ENCODE peak calls at places on chromosomes 1 and 21, in four cellular contexts. T is HL-60; H is effector memory CD8-positive, alpha-beta T cell; X is stimulated activated CD4-positive, alpha-beta T cell treated with anti-CD3 and anti-CD28 coated beads, Interleukin-12 subunit alpha, Interleukin-12 subunit beta, amount 100 ng/mL, for 4 hours. P is an unnamed sample.

GRCh38 chr1:43438576-43439120 is 15.1 kb downstream of the HYI start:
- DNase-seq in T (no peak), H (no peak), X (no peak), P (no peak)

GRCh38 chr1:181396171-181396670 is 87.1 kb upstream of the CACNA1E start:
- DNase-seq in T (no peak), H (peak), X (peak), P (no peak)

GRCh38 chr1:3313579-3313955 is 140.9 kb upstream of the ARHGEF16 start:
- DNase-seq in T (no peak), H (no peak), X (no peak), P (no peak)

GRCh38 chr21:42153046-42153685 is 65.8 kb upstream of the ABCG1 start:
- DNase-seq in T (no peak), H (no peak), X (no peak), P (no peak)

GRCh38 chr1:50424940-50425375 is 1.7 kb upstream of the DMRTA2 start:
- DNase-seq in T (no peak), H (no peak), X (no peak), P (no peak)

GRCh38 chr1:36951761-36952160 is 82.6 kb downstream of the GRIK3 start:
- DNase-seq in T (no peak), H (no peak), X (no peak), P (no peak)

GRCh38 chr1:35546614-35547013 is 10.6 kb downstream of the KIAA0319L start:
- DNase-seq in T (no peak), H (no peak), X (no peak), P (no peak)

GRCh38 chr1:165152727-165153126 is 203.8 kb downstream of the LMX1A start:
- DNase-seq in T (no peak), H (no peak), X (no peak), P (no peak)

GRCh38 chr1:29180497-29181412 is 945 bp downstream of the SRSF4 start:
- DNase-seq in T (no peak), H (no peak), X (no peak), P (peak)

GRCh38 chr1:19661721-19662228 is 2.9 kb upstream of the HTR6 start:
- DNase-seq in T (no peak), H (peak), X (no peak), P (no peak)

GRCh38 chr1:86756062-86756406 is 51.7 kb downstream of the SH3GLB1 start:
- DNase-seq in T (no peak), H (no peak), X (no peak), P (no peak)

GRCh38 chr1:12124693-12125421 is 41.9 kb upstream of the TNFRSF1B start:
- DNase-seq in T (peak), H (peak), X (peak), P (no peak)

GRCh38 chr1:55893155-55893554 is 678.0 kb upstream of the USP24 start:
- DNase-seq in T (no peak), H (no peak), X (no peak), P (no peak)

GRCh38 chr1:205948000-205948399 is 4.7 kb upstream of the SLC26A9 start:
- DNase-seq in T (no peak), H (no peak), X (no peak), P (no peak)

GRCh38 chr1:225539575-225539974 is 111.7 kb upstream of the LBR start:
- DNase-seq in T (no peak), H (no peak), X (no peak), P (no peak)

GRCh38 chr21:46144464-46145070 is 10.8 kb downstream of the FTCD start:
- DNase-seq in T (no peak), H (no peak), X (no peak), P (no peak)

GRCh38 chr1:60152886-60153285 is 79.3 kb upstream of the C1orf87 start:
- DNase-seq in T (no peak), H (no peak), X (no peak), P (no peak)

GRCh38 chr1:27979151-27979858 is 19.5 kb downstream of the XKR8 start:
- DNase-seq in T (peak), H (peak), X (no peak), P (no peak)

GRCh38 chr1:204730826-204731459 is 45.4 kb upstream of the LRRN2 start:
- DNase-seq in T (no peak), H (no peak), X (no peak), P (no peak)

GRCh38 chr1:12434174-12434573 is 183.8 kb downstream of the DHRS3 start:
- DNase-seq in T (no peak), H (peak), X (peak), P (no peak)

GRCh38 chr1:239930646-239931262 is 160.9 kb upstream of the FMN2 start:
- DNase-seq in T (no peak), H (no peak), X (no peak), P (no peak)

GRCh38 chr1:109817881-109818280 is 54.2 kb upstream of the EPS8L3 start:
- DNase-seq in T (no peak), H (no peak), X (no peak), P (no peak)

GRCh38 chr1:57748696-57749095 is 324.8 kb upstream of the DAB1 start:
- DNase-seq in T (no peak), H (no peak), X (no peak), P (no peak)

GRCh38 chr21:28540514-28540913 is 452.2 kb downstream of the LTN1 start:
- DNase-seq in T (no peak), H (no peak), X (no peak), P (no peak)

GRCh38 chr21:37437376-37438080 is 71.0 kb downstream of the DYRK1A start:
- DNase-seq in T (no peak), H (no peak), X (no peak), P (no peak)

GRCh38 chr1:37338658-37339057 is 135.7 kb upstream of the ZC3H12A start:
- DNase-seq in T (no peak), H (no peak), X (no peak), P (no peak)

GRCh38 chr1:54245501-54245900 is 45.5 kb downstream of the MRPL37 start:
- DNase-seq in T (no peak), H (no peak), X (no peak), P (no peak)

GRCh38 chr1:107480548-107480947 is 339.7 kb downstream of the NTNG1 start:
- DNase-seq in T (no peak), H (no peak), X (no peak), P (no peak)

GRCh38 chr1:177311111-177311510 is 140.4 kb downstream of the BRINP2 start:
- DNase-seq in T (no peak), H (no peak), X (no peak), P (no peak)

GRCh38 chr1:151165281-151165737 is 393 bp downstream of the LYSMD1 start:
- DNase-seq in T (no peak), H (peak), X (no peak), P (no peak)

GRCh38 chr1:60621524-60621923 is 460.8 kb upstream of the NFIA start:
- DNase-seq in T (no peak), H (no peak), X (no peak), P (no peak)

GRCh38 chr1:32246888-32247273 is at the start of gene FAM167B:
- DNase-seq in T (no peak), H (no peak), X (no peak), P (no peak)

GRCh38 chr1:38942664-38943428 is 1.2 kb upstream of the RHBDL2 start:
- DNase-seq in T (no peak), H (no peak), X (no peak), P (no peak)

GRCh38 chr1:30323841-30324240 is 399.5 kb downstream of the MATN1 start:
- DNase-seq in T (no peak), H (no peak), X (no peak), P (no peak)

GRCh38 chr1:52658795-52659194 is 25.8 kb downstream of the SHISAL2A start:
- DNase-seq in T (peak), H (no peak), X (peak), P (no peak)

GRCh38 chr1:52603301-52603675 is 1.1 kb downstream of the GPX7 start:
- DNase-seq in T (no peak), H (no peak), X (no peak), P (peak)

GRCh38 chr1:114021665-114022099 is 42.4 kb downstream of the OLFML3 start:
- DNase-seq in T (no peak), H (no peak), X (no peak), P (no peak)

GRCh38 chr1:74246266-74246665 is 11.1 kb downstream of the TNNI3K start:
- DNase-seq in T (no peak), H (no peak), X (no peak), P (no peak)

GRCh38 chr1:160367934-160368923 is 1.4 kb downstream of the NHLH1 start:
- DNase-seq in T (no peak), H (no peak), X (no peak), P (no peak)